ENCODE peak calls at places on chromosomes 6 and 20, in seven cellular contexts. A, Y, J, M, L, N and K are unnamed samples.
A peak's percentile ranks its signal among the peaks of the same experiment; 100 is the strongest.

GRCh38 chr6:3422457-3422816 is 34.4 kb downstream of the SLC22A23 start:
- DNase-seq in A (no peak), Y (no peak), J (no peak), M (no peak), L (no peak), N (no peak), K (no peak)

GRCh38 chr6:3013486-3013885 is 13.8 kb downstream of the NQO2 start:
- DNase-seq in A (no peak), Y (peak; percentile 80), J (no peak), M (no peak), L (no peak), N (no peak), K (no peak)

GRCh38 chr6:41247288-41247865 is 19.2 kb downstream of the TREML4 start:
- DNase-seq in A (peak; percentile 68), Y (no peak), J (no peak), M (no peak), L (no peak), N (no peak), K (no peak)

GRCh38 chr6:161949531-161949930 is 675.7 kb upstream of the AGPAT4 start:
- DNase-seq in A (no peak), Y (no peak), J (no peak), M (no peak), L (no peak), N (no peak), K (no peak)

GRCh38 chr6:80528115-80528514 is 421.6 kb downstream of the BCKDHB start:
- DNase-seq in A (no peak), Y (no peak), J (no peak), M (peak; percentile 68), L (no peak), N (no peak), K (no peak)

GRCh38 chr6:124633655-124634054 is 328.6 kb upstream of the RNF217 start:
- DNase-seq in A (no peak), Y (no peak), J (no peak), M (no peak), L (no peak), N (no peak), K (no peak)

GRCh38 chr6:85113934-85114582 is 335.8 kb upstream of the NT5E start:
- DNase-seq in A (no peak), Y (no peak), J (no peak), M (peak; percentile 89), L (no peak), N (no peak), K (no peak)

GRCh38 chr6:156279306-156279969 is 497.7 kb upstream of the ARID1B start:
- DNase-seq in A (no peak), Y (no peak), J (no peak), M (peak; percentile 77), L (no peak), N (no peak), K (peak; percentile 68)

GRCh38 chr6:5190467-5190866 is 70.3 kb downstream of the LYRM4 start:
- DNase-seq in A (no peak), Y (peak; percentile 78), J (no peak), M (no peak), L (peak; percentile 67), N (no peak), K (no peak)

GRCh38 chr6:93746892-93747291 is 327.5 kb upstream of the EPHA7 start:
- DNase-seq in A (no peak), Y (no peak), J (no peak), M (no peak), L (no peak), N (no peak), K (no peak)

GRCh38 chr6:6891074-6891754 is 216.5 kb upstream of the RREB1 start:
- DNase-seq in A (no peak), Y (no peak), J (no peak), M (peak; percentile 88), L (no peak), N (no peak), K (no peak)

GRCh38 chr6:158586652-158587051 is 26.8 kb downstream of the TMEM181 start:
- DNase-seq in A (no peak), Y (no peak), J (no peak), M (no peak), L (no peak), N (no peak), K (no peak)

GRCh38 chr6:45724511-45724910 is 291.1 kb downstream of the CLIC5 start:
- DNase-seq in A (no peak), Y (peak; percentile 48), J (no peak), M (no peak), L (peak; percentile 23), N (no peak), K (no peak)

GRCh38 chr6:72783035-72783434 is 161.2 kb downstream of the KCNQ5 start:
- DNase-seq in A (no peak), Y (no peak), J (no peak), M (no peak), L (no peak), N (no peak), K (no peak)

GRCh38 chr6:13253272-13253671 is 75.1 kb downstream of the TBC1D7 start:
- DNase-seq in A (no peak), Y (no peak), J (no peak), M (no peak), L (no peak), N (no peak), K (peak; percentile 16)

GRCh38 chr6:158068893-158069799 is 87.5 kb downstream of the SYNJ2 start:
- DNase-seq in A (peak; percentile 76), Y (peak; percentile 73), J (no peak), M (no peak), L (peak; percentile 70), N (no peak), K (no peak)

GRCh38 chr20:17878912-17879602 is 89.5 kb downstream of the SNX5 start:
- DNase-seq in A (no peak), Y (no peak), J (no peak), M (no peak), L (no peak), N (no peak), K (peak; percentile 46)

GRCh38 chr20:1186367-1186991 is 1.7 kb upstream of the TMEM74B start:
- DNase-seq in A (no peak), Y (no peak), J (no peak), M (no peak), L (no peak), N (no peak), K (no peak)

GRCh38 chr6:123127807-123128206 is 131.8 kb downstream of the CLVS2 start:
- DNase-seq in A (no peak), Y (no peak), J (no peak), M (no peak), L (no peak), N (no peak), K (no peak)

GRCh38 chr20:49276895-49277785 is 717 bp downstream of the ZNFX1 start:
- DNase-seq in A (peak; percentile 82), Y (peak; percentile 52), J (no peak), M (no peak), L (no peak), N (no peak), K (no peak)

GRCh38 chr6:89242574-89243330 is 25.6 kb upstream of the GABRR1 start:
- DNase-seq in A (no peak), Y (peak; percentile 56), J (no peak), M (peak; percentile 31), L (peak; percentile 47), N (peak; percentile 10), K (peak; percentile 33)

GRCh38 chr6:186221-186965 is 105.9 kb upstream of the DUSP22 start:
- DNase-seq in A (no peak), Y (no peak), J (no peak), M (no peak), L (peak; percentile 36), N (no peak), K (no peak)

GRCh38 chr6:170176621-170177382 is 114.1 kb downstream of the DLL1 start:
- DNase-seq in A (peak; percentile 58), Y (no peak), J (peak; percentile 6), M (peak; percentile 90), L (peak; percentile 45), N (no peak), K (no peak)

GRCh38 chr6:21749754-21750153 is 156.2 kb downstream of the SOX4 start:
- DNase-seq in A (no peak), Y (no peak), J (no peak), M (no peak), L (no peak), N (peak; percentile 50), K (no peak)

GRCh38 chr6:79946242-79946641 is 1.1 kb downstream of the ELOVL4 start:
- DNase-seq in A (no peak), Y (peak; percentile 27), J (no peak), M (no peak), L (peak; percentile 14), N (no peak), K (no peak)

GRCh38 chr6:139335447-139336210 is 38.8 kb downstream of the CITED2 start:
- DNase-seq in A (no peak), Y (no peak), J (no peak), M (no peak), L (no peak), N (no peak), K (no peak)

GRCh38 chr6:11224966-11225463 is 7.5 kb downstream of the NEDD9 start:
- DNase-seq in A (no peak), Y (no peak), J (no peak), M (no peak), L (no peak), N (no peak), K (no peak)

GRCh38 chr6:90230547-90231240 is 65.9 kb downstream of the BACH2 start:
- DNase-seq in A (no peak), Y (no peak), J (no peak), M (no peak), L (no peak), N (no peak), K (no peak)